ENCODE peak calls at places on chromosomes 11 and 22, in five cellular contexts. R is HuH-7.5; F is activated CD4-positive, alpha-beta memory T cell treated with anti-CD3 and anti-CD28 coated beads, Interleukin-2, amount 10 ng/mL, durations not matched to agents 7 days and 5 days; M is T-helper 2 cell; C is activated naive CD8-positive, alpha-beta T cell treated with anti-CD3 and anti-CD28 coated beads, Interleukin-2, amount 50 U/mL, for 16 hours. L is an unnamed sample.

GRCh38 chr22:50267591-50268390 is 2.4 kb downstream of the MAPK11 start:
- DNase-seq in R (peak), F (peak), M (no peak), C (no peak), L (no peak)

GRCh38 chr11:128607819-128608218 is 20.5 kb upstream of the ETS1 start:
- DNase-seq in R (no peak), F (no peak), M (no peak), C (no peak), L (no peak)

GRCh38 chr11:35235944-35236666 is 97.1 kb downstream of the CD44 start:
- DNase-seq in R (no peak), F (peak), M (peak), C (no peak), L (peak)

GRCh38 chr22:19060356-19061009 is 61.7 kb downstream of the DGCR2 start:
- DNase-seq in R (no peak), F (no peak), M (no peak), C (no peak), L (no peak)

GRCh38 chr11:134331565-134332188 is at the start of gene GLB1L2:
- DNase-seq in R (peak), F (peak), M (peak), C (peak), L (peak)

GRCh38 chr11:38476808-38477565 is 1879.0 kb upstream of the RAG2 start:
- DNase-seq in R (no peak), F (no peak), M (no peak), C (no peak), L (no peak)

GRCh38 chr11:6602096-6602940 is 1.1 kb downstream of the RRP8 start:
- DNase-seq in R (no peak), F (no peak), M (no peak), C (no peak), L (no peak)

GRCh38 chr11:19367051-19367709 is 126.4 kb upstream of the E2F8 start:
- DNase-seq in R (no peak), F (no peak), M (no peak), C (no peak), L (no peak)

GRCh38 chr11:69312418-69313399 is 18.8 kb downstream of the MYEOV start:
- DNase-seq in R (no peak), F (no peak), M (no peak), C (no peak), L (no peak)

GRCh38 chr11:92245700-92246270 is 21.2 kb downstream of the FAT3 start:
- DNase-seq in R (no peak), F (no peak), M (no peak), C (no peak), L (no peak)

L was measured in DND-41.